ENCODE peak calls at places on chromosome 14, in eight cellular contexts. F is RWPE2, N is HepG2, E is mammary epithelial cell, C is pancreas, Z is aorta, L is OCI-LY7, R is mesendoderm. X is an unnamed sample. For H3K4me1, the result is how much of the 10 kb centered on the place peaks cover.

GRCh38 chr14:24071144-24071697 is at the start of gene CPNE6:
- DNase-seq in R (no peak), F (peak), N (no peak), Z (peak), E (no peak), L (no peak), C (no peak), X (no peak)

GRCh38 chr14:100575266-100575995 is 11.8 kb downstream of the BEGAIN start:
- DNase-seq in E (no peak), Z (peak), L (no peak), C (peak), F (peak), N (no peak), R (no peak), X (no peak)

GRCh38 chr14:75714993-75715392 is 53.9 kb downstream of the TTLL5 start:
- DNase-seq in E (no peak), C (no peak), R (no peak), Z (no peak), L (no peak), F (no peak), N (no peak), X (no peak)

GRCh38 chr14:100129161-100129589 is 30.3 kb downstream of the DEGS2 start:
- DNase-seq in L (no peak), C (no peak), Z (no peak), E (no peak), R (no peak), F (no peak), N (no peak), X (no peak)

GRCh38 chr14:70653662-70654061 is 11.9 kb downstream of the TTC9 start:
- DNase-seq in F (no peak), L (no peak), R (no peak), C (no peak), N (no peak), E (no peak), Z (no peak), X (no peak)

GRCh38 chr14:24673059-24673458 is 39.1 kb upstream of the GZMB start:
- DNase-seq in N (no peak), L (peak), F (no peak), C (no peak), R (no peak), E (no peak), Z (no peak), X (no peak)

GRCh38 chr14:95507174-95507573 is 9.3 kb downstream of the SYNE3 start:
- DNase-seq in E (peak), C (no peak), N (no peak), L (no peak), F (peak), Z (peak), R (peak), X (no peak)

GRCh38 chr14:97106166-97106565 is 309.0 kb downstream of the VRK1 start:
- DNase-seq in N (no peak), C (no peak), L (no peak), Z (no peak), R (no peak), E (no peak), F (no peak), X (no peak)

GRCh38 chr14:50882932-50883826 is 11.3 kb downstream of the ABHD12B start:
- DNase-seq in F (no peak), N (no peak), E (peak), C (no peak), R (no peak), L (no peak), Z (no peak), X (no peak)

GRCh38 chr14:78637489-78637888 is 467.3 kb downstream of the NRXN3 start:
- DNase-seq in N (no peak), F (no peak), L (no peak), E (no peak), Z (no peak), C (no peak), R (no peak), X (no peak)

GRCh38 chr14:51784466-51784865 is 75.9 kb upstream of the GNG2 start:
- DNase-seq in N (no peak), F (no peak), L (no peak), Z (no peak), C (no peak), E (no peak), R (no peak), X (no peak)

DNA sequence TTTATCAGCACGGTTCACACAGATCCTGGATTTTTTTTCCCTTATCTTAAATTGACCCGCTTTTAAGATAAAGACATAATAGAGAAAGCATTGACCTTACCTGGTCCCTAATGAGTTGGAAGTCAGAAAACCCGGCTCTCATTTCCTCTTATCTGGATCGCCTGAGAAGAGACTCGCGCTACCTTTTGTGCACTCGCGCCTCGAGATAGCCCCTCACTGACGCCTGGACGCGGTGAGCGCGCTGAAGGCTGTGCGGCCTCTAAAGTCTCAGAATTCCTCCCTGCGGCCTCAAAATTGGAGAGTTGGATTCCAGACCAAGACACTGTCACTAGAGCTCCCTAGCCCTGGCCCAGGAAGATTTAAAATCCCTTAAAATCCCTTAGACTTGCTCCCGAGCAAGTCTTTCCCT is 7.0 kb downstream of the NKX2-1 start:
- DNase-seq in E (no peak), R (peak), N (no peak), F (no peak), L (no peak), Z (no peak), C (no peak), X (no peak)
- H3K4me1 ChIP-seq in E (under half), R (under half), N (under half), F (under half), L (under half), Z (under half), C (under half), X (under half)

GRCh38 chr14:74380172-74380571 is 31.9 kb downstream of the VRTN start:
- DNase-seq in L (no peak), F (no peak), Z (no peak), R (no peak), E (no peak), N (no peak), C (no peak), X (no peak)
- H3K4me3 ChIP-seq in L (no peak), F (no peak), Z (no peak), R (no peak), E (no peak), N (no peak), C (no peak), X (no peak)

GRCh38 chr14:77035267-77035666 is 6.8 kb upstream of the IRF2BPL start:
- DNase-seq in N (no peak), L (no peak), Z (no peak), F (no peak), R (no peak), E (no peak), C (no peak), X (no peak)
- H3K4me1 ChIP-seq in N (half or more), L (half or more), Z (under half), F (half or more), R (under half), E (half or more), C (half or more), X (half or more)

DNA sequence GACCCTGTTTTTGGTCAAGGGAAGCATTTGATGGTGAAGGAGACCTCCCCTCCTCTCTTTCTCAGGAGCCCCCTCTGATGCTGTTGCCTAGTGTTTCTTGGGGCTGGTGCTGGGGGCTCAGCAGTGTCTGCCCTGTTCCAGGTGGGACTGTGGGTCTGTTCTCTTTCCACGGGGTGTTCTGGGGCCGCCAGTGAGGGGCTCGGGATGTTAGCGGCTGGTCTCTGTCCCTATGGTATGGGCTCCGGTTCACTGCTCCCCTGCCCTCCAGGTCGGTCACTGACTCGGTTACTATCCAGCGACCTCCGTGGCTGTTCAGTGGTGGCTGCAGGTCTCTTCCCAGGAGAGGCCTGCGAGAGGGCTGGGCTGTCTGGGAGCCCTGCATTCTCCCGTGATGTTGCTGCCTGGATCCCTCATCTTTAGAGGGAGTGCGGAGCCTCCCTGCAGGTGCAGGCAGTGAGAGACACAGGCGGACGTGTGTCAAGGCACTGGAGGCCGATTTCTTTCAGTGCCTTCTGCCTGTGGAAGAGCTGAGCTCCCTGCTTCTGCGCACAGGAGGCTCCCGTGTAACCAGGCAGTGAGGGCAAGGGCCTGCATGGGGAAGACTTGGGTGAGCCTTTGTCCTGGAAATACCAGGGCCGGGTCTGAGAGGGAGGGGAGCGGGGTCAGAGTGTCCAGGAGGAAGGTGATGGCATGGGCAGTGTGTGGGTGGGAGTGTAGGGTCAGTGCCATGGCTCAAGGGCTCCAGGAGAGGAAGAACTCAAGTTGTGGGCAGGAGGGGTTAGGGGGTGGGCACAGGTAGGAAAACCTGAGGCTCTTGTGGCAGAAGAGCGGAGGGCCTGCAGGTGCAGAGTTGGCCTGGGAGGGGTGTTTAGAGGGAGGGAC is 362.6 kb downstream of the TMEM121 start:
- DNase-seq in L (no peak), F (peak), E (no peak), R (no peak), C (peak), Z (peak), N (no peak), X (peak)
- H3K4me3 ChIP-seq in L (no peak), F (no peak), E (no peak), R (no peak), C (no peak), Z (no peak), N (no peak), X (no peak)

GRCh38 chr14:74531011-74531410 is 37.4 kb downstream of the ISCA2 start:
- DNase-seq in R (no peak), E (no peak), L (no peak), Z (no peak), N (no peak), C (no peak), F (no peak), X (no peak)
- H3K4me1 ChIP-seq in R (under half), E (under half), L (under half), Z (under half), N (under half), C (under half), F (under half), X (under half)

X was measured in HAP-1.